ENCODE peak calls at places on chromosome 9, in six cellular contexts. K is CD8-positive, alpha-beta T cell; M is stomach; U is cardiac muscle cell; Y is psoas muscle; X is PC-3. C is an unnamed sample.

GRCh38 chr9:124766815-124767554 is 4.1 kb downstream of the NR6A1 start:
- DNase-seq in U (no peak), M (no peak), K (no peak), X (no peak), Y (no peak), C (no peak)

GRCh38 chr9:91949946-91950664 is at the start of gene ROR2:
- DNase-seq in K (peak), Y (peak), M (peak), U (peak), X (peak), C (no peak)

GRCh38 chr9:37029776-37030590 is 4.1 kb downstream of the PAX5 start:
- DNase-seq in Y (peak), K (no peak), U (no peak), M (no peak), X (no peak), C (peak)

GRCh38 chr9:124779368-124780059 is 2.6 kb downstream of the OLFML2A start:
- DNase-seq in Y (peak), X (peak), K (no peak), U (peak), M (peak), C (peak)

GRCh38 chr9:118659011-118659410 is 710.2 kb downstream of the BRINP1 start:
- DNase-seq in Y (no peak), U (no peak), M (no peak), X (no peak), K (no peak), C (no peak)

GRCh38 chr9:3848445-3849114 is 322.8 kb upstream of the RFX3 start:
- DNase-seq in U (peak), Y (no peak), K (no peak), X (peak), M (no peak), C (peak)

GRCh38 chr9:79639354-79639753 is 67.6 kb downstream of the TLE4 start:
- DNase-seq in M (no peak), K (no peak), Y (no peak), X (peak), U (no peak), C (peak)

GRCh38 chr9:98686961-98687855 is 21.5 kb downstream of the GABBR2 start:
- DNase-seq in K (no peak), Y (no peak), X (no peak), U (no peak), M (no peak), C (no peak)

GRCh38 chr9:125888220-125888619 is 141.0 kb downstream of the PBX3 start:
- DNase-seq in U (peak), M (no peak), K (no peak), Y (no peak), X (no peak), C (peak)

GRCh38 chr9:68739631-68740174 is 34.7 kb downstream of the PIP5K1B start:
- DNase-seq in X (no peak), M (peak), K (no peak), U (peak), Y (no peak), C (no peak)

GRCh38 chr9:89603629-89604462 is 966 bp upstream of the GADD45G start:
- DNase-seq in Y (peak), M (peak), X (no peak), K (peak), U (peak), C (no peak)
- TF ChIP-seq CTCF in Y (peak), M (no peak), X (no peak), K (peak), U (peak), C (peak)

GRCh38 chr9:85202596-85202995 is 533.1 kb downstream of the NTRK2 start:
- DNase-seq in X (no peak), U (peak), Y (no peak), K (no peak), M (no peak), C (no peak)

GRCh38 chr9:85200726-85201402 is 531.3 kb downstream of the NTRK2 start:
- DNase-seq in K (no peak), M (peak), U (peak), X (peak), Y (no peak), C (peak)
- H3K4me3 ChIP-seq in K (no peak), M (no peak), U (no peak), X (no peak), Y (no peak), C (no peak)

GRCh38 chr9:86202338-86202882 is 57.0 kb downstream of the C9orf153 start:
- DNase-seq in M (no peak), K (peak), U (peak), X (peak), Y (no peak), C (peak)
- TF ChIP-seq CTCF in M (peak), K (peak), U (peak), X (peak), Y (peak), C (peak)

DNA sequence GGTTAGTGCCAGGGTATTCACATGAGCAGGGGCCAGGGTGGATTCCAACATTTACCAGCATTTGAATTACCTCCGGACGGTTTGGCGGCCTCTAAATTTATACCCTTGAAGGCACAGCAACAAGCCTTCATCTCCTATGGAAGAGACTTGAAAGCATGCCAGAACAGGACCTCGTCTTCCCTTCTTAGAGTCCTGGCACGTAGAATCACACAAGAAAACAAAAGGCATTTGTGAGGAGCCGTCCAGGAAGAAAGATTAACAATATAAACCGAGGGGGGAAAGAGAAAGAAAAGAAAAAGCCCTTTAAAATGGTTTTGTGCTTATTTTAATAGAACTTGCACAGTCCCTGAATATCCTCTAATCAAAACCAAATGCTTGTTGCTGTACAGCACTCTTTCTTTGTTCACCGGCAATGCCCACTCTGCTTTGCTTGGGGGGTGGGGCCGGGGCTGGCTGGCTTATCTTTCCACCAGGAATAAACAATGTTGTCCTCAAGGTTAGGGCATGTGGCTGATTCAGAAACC is 575.8 kb upstream of the ZNF462 start:
- DNase-seq in U (peak), K (no peak), M (peak), Y (peak), X (no peak), C (no peak)
- H3K4me3 ChIP-seq in U (no peak), K (no peak), M (peak), Y (peak), X (no peak), C (peak)

DNA sequence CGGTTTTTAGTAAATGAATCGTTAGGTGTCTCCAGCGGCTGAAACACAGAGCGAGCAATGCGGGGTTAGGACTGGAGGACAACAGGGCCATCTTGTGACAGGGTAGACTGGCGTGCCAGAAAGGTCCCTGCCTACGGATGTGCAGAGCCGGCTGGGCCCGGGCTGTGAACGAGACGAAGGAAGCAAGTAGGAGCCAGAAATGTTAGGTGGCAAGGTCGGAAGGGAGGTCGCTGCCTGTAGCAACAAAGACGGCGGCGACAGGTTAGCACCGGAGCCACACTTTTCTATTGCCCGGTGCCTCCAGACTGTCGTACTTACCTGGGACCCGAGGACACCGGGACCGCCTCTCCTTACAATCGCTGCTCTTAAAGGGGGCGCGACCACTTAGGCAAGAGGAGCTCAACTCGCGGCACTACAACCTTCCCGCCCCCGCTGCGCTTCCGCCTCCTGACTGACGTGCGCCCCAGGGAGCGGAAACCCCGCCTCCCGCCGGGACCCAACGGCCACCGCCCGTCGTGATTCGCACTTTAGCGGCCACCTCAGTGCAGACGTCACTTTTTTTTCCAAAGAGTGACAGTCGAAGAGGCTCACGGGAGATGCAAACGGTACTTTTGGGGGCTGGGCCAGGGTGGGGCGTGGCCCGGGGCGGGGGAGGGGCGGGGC is at the start of gene INIP:
- DNase-seq in K (peak), M (peak), U (peak), X (peak), Y (peak), C (peak)
- TF ChIP-seq CTCF in K (no peak), M (no peak), U (no peak), X (no peak), Y (no peak), C (no peak)